ENCODE peak calls at places on chromosome 3, in four cellular contexts. B is testis, J is body of pancreas, R is A549. G is an unnamed sample.

GRCh38 chr3:136559896-136560295 is 192.3 kb downstream of the STAG1 start:
- DNase-seq in J (no peak), B (no peak), R (no peak), G (no peak)

GRCh38 chr3:24495334-24495994 is 814 bp upstream of the THRB start:
- DNase-seq in R (peak), J (peak), B (peak), G (peak)

GRCh38 chr3:45054196-45054857 is 28.2 kb downstream of the CLEC3B start:
- DNase-seq in R (peak), J (no peak), B (no peak), G (no peak)

GRCh38 chr3:42443819-42444436 is 33.5 kb upstream of the LYZL4 start:
- DNase-seq in B (peak), R (peak), J (peak), G (peak)

GRCh38 chr3:151178208-151178845 is 24.7 kb downstream of the GPR171 start:
- DNase-seq in R (no peak), J (no peak), B (no peak), G (no peak)

GRCh38 chr3:63791974-63792373 is 27.1 kb upstream of the C3orf49 start:
- DNase-seq in B (no peak), J (no peak), R (peak), G (no peak)

GRCh38 chr3:152724270-152724669 is 110.7 kb upstream of the P2RY1 start:
- DNase-seq in J (no peak), R (no peak), B (no peak), G (no peak)

GRCh38 chr3:170999737-171000242 is 26.7 kb downstream of the SLC2A2 start:
- DNase-seq in R (peak), B (no peak), J (peak), G (peak)

GRCh38 chr3:45693941-45694521 is 4.8 kb downstream of the SACM1L start:
- DNase-seq in R (no peak), B (no peak), J (no peak), G (no peak)

GRCh38 chr3:131821376-131821775 is 213.4 kb downstream of the CPNE4 start:
- DNase-seq in J (no peak), R (no peak), B (no peak), G (no peak)

GRCh38 chr3:16890605-16891333 is 6.0 kb downstream of the PLCL2 start:
- DNase-seq in R (no peak), B (no peak), J (no peak), G (no peak)

GRCh38 chr3:183044547-183045229 is 54.6 kb downstream of the MCCC1 start:
- DNase-seq in B (no peak), R (no peak), J (no peak), G (peak)

GRCh38 chr3:39343076-39343717 is 13.7 kb downstream of the CCR8 start:
- DNase-seq in J (no peak), B (no peak), R (no peak), G (no peak)

GRCh38 chr3:4978966-4979400 is 254 bp upstream of the BHLHE40 start:
- DNase-seq in R (peak), J (peak), B (peak), G (peak)

GRCh38 chr3:39558775-39559306 is 91.4 kb downstream of the MOBP start:
- DNase-seq in J (no peak), R (no peak), B (no peak), G (no peak)

GRCh38 chr3:73637042-73637441 is 12.3 kb upstream of the PDZRN3 start:
- DNase-seq in B (no peak), J (no peak), R (no peak), G (no peak)

GRCh38 chr3:10505791-10506585 is 602 bp upstream of the ATP2B2 start:
- DNase-seq in R (no peak), B (no peak), J (no peak), G (no peak)

GRCh38 chr3:107284570-107284969 is 92.7 kb upstream of the CCDC54 start:
- DNase-seq in R (no peak), B (no peak), J (no peak), G (no peak)

DNA sequence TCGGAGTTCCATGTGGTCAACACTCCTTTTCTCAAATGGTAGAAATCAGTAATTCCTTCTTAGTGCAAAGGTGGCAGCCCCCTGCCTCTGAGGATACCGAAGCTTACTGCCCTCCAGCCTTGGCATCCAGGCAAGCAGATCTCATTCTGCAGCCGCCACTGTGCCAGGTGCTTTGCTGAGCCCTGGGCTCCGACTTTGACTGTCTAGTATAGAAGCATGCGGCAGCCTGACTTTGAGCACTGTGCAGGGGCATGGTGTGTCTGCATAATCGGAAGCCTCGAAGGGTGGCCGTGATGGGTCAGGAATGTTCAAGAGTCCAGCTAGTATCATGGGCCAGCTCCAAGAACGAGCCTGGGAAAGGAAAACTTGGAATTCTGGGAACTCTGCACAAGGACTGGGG is 39.7 kb downstream of the ABTB1 start:
- DNase-seq in B (no peak), R (no peak), J (no peak), G (peak)
- H3K27ac ChIP-seq in B (no peak), R (no peak), J (no peak), G (no peak)

DNA sequence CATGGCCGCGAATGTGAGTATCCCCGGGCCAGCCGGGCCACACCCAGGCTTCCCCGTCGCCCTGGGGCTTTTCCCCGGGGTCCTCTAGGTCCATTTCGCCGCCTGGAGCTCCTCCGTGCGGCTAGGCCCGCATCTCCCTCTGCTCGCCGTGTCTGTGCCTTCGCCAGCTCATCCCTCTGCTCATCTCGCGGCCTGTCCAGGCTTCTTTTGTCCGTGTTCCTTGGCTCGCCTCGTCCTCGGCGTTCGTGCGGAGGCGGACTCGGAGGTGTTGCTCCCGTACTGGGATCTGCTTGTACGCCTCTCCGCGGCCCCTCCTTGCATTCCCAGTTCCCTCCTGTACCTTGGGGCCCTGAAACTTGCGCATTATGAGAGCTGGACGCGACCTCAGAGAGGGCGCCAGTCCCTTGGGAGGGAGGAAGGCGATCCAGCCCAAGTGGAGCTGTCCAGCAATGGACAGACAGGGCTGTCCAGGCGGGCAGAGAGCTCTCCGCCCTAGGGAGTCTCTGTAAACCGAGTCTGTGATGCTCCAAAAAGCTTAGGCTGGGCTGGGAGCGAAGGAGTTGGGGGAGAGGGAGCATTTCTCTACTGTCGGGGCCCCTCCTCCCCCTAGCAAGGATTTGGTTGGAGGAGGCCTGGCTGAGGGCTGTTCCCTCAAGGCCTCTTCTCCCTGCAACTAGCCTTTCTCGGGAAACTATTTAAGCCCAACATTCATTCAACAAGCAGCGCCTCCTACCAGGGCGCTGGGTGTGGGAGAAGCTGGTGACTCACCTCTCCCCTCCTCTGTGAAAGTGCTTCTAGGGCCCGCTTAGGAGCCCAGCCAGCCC is 553 bp downstream of the TMEM43 start:
- DNase-seq in J (peak), R (peak), B (peak), G (no peak)
- TF ChIP-seq POLR2A in J (no peak), R (no peak), B (no peak), G (peak)

GRCh38 chr3:126309861-126310655 is 47.1 kb downstream of the KLF15 start:
- DNase-seq in J (no peak), B (no peak), R (no peak), G (no peak)
- H3K27ac ChIP-seq in J (no peak), B (no peak), R (no peak), G (no peak)

GRCh38 chr3:9362731-9363530 is at the start of gene THUMPD3:
- DNase-seq in J (peak), R (peak), B (peak), G (peak)
- TF ChIP-seq POLR2A in J (peak), R (peak), B (peak), G (peak)

GRCh38 chr3:38168151-38168987 is 3.0 kb downstream of the OXSR1 start:
- DNase-seq in B (no peak), R (no peak), J (no peak), G (no peak)
- H3K27ac ChIP-seq in B (no peak), R (no peak), J (no peak), G (no peak)

GRCh38 chr3:172258616-172259015 is 189.6 kb downstream of the GHSR start:
- DNase-seq in B (no peak), R (no peak), J (no peak), G (no peak)
- TF ChIP-seq POLR2A in B (no peak), R (no peak), J (no peak), G (no peak)

GRCh38 chr3:149941186-149941585 is 29.5 kb downstream of the PFN2 start:
- DNase-seq in J (no peak), R (no peak), B (no peak), G (no peak)
- H3K27ac ChIP-seq in J (no peak), R (no peak), B (no peak), G (no peak)

DNA sequence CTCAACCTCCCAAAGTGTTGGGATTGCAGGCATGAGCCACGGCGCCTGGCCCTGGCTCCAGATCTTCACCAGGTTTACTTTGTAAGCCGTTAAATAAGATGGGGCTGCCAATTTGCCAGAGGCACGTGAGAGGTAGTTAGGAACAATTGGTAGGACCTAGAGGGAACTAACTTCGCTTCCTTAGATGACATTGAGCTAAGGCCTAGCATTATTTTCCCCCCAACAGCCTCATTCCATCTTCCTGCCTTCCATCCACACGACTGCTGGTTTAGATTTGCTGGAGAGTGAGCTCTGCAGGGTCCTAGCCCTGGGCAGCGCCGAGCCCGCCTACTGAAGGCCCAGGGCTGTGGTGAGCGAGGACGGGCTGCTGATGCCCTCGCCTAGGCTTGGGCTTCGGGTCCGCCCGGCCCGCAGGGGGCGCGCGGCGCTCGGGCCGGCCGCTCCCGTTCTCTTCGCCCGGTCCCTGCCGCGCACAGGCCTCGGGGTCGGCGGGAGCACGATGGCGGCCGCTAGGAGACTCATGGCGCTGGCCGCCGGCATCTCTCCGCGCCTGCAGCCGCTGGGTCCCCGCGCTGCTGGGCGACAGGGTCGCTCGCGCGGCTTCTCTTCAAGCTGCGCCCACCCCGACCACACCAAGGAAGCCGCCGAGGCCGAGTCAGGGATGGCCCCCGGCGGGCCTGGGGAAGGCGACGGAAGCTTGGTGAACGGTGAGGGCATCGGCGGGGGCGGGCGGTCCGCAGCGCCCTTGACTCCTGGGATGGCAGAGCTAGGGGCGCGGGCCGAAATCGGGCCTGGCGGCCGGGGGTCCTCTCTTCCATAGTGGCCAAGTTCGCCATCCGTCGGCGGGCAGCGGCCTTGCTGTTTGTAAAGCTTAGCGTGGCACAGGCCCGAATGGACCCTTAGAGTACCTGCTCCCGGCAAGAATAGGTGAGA is 21.9 kb downstream of the DHX30 start:
- DNase-seq in J (peak), R (peak), B (peak), G (peak)
- TF ChIP-seq POLR2A in J (peak), R (peak), B (no peak), G (peak)

GRCh38 chr3:12724794-12725193 is 34.3 kb downstream of the TMEM40 start:
- DNase-seq in R (peak), B (no peak), J (no peak), G (no peak)

GRCh38 chr3:12722205-12722604 is 36.9 kb downstream of the TMEM40 start:
- DNase-seq in B (no peak), R (no peak), J (no peak), G (peak)

GRCh38 chr3:12727481-12727880 is 31.6 kb downstream of the TMEM40 start:
- DNase-seq in R (no peak), B (no peak), J (no peak), G (no peak)

GRCh38 chr3:12727937-12728336 is 31.1 kb downstream of the TMEM40 start:
- DNase-seq in J (no peak), R (no peak), B (no peak), G (no peak)

DNA sequence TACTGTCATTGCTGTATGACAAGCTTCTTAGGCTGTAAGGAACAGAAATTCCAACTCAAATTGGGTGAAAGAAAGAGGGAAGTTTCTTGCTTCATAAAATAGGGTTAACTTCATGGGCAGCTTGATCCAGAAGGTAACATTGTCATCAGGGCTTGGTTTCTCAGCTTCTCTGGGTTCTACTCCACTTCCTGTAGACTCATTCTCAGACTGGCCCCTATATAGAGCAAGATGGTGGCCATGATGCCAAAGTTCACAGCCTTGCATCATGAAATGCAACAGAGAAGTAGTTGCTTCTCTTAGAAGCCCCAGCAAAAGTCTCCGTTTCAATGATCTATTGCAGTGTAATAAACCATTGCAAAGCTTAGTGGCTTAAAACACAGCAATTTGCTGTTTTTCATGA is 33.6 kb downstream of the TMEM40 start:
- DNase-seq in J (no peak), B (no peak), R (no peak), G (no peak)
- H3K27ac ChIP-seq in J (no peak), B (no peak), R (no peak), G (no peak)

GRCh38 chr3:133763797-133764734 is 17.9 kb downstream of the TF start:
- DNase-seq in J (no peak), B (no peak), R (no peak), G (no peak)
- TF ChIP-seq POLR2A in J (no peak), B (no peak), R (no peak), G (no peak)